ENCODE peak calls at places on chromosome 17, in seven cellular contexts. R is tibial artery, H is fibroblast of mammary gland, A is AG10803, W is fibroblast of lung, G is cardiac fibroblast, V is neural crest cell. B is an unnamed sample.

GRCh38 chr17:47816947-47817346 is 4.6 kb downstream of the OSBPL7 start:
- DNase-seq in R (no peak), H (no peak), A (no peak), W (no peak), G (no peak), V (no peak), B (no peak)

GRCh38 chr17:31739300-31739699 is 119.7 kb downstream of the COPRS start:
- DNase-seq in R (no peak), H (peak), A (peak), W (peak), G (peak), V (no peak), B (no peak)

GRCh38 chr17:81539961-81540675 is 11.9 kb downstream of the FSCN2 start:
- DNase-seq in R (no peak), H (no peak), A (no peak), W (no peak), G (no peak), V (no peak), B (no peak)

GRCh38 chr17:71224824-71225575 is 895.8 kb upstream of the SOX9 start:
- DNase-seq in R (no peak), H (no peak), A (no peak), W (peak), G (peak), V (no peak), B (no peak)

GRCh38 chr17:59607817-59608403 is 11.8 kb upstream of the CLTC start:
- DNase-seq in R (no peak), H (no peak), A (no peak), W (no peak), G (no peak), V (no peak), B (no peak)

GRCh38 chr17:43021739-43022512 is at the start of gene VAT1:
- DNase-seq in R (peak), H (peak), A (peak), W (peak), G (peak), V (peak), B (no peak)

GRCh38 chr17:82449136-82449882 is 1.2 kb downstream of the CYBC1 start:
- DNase-seq in R (no peak), H (no peak), A (no peak), W (no peak), G (no peak), V (no peak), B (no peak)

GRCh38 chr17:68886401-68886800 is 68.8 kb downstream of the ABCA8 start:
- DNase-seq in R (no peak), H (no peak), A (no peak), W (no peak), G (no peak), V (no peak), B (no peak)

GRCh38 chr17:81959362-81960129 is 1.4 kb downstream of the NOTUM start:
- DNase-seq in R (no peak), H (no peak), A (peak), W (peak), G (peak), V (peak), B (no peak)

GRCh38 chr17:62565817-62566216 is 61.7 kb upstream of the MRC2 start:
- DNase-seq in R (no peak), H (peak), A (peak), W (peak), G (peak), V (no peak), B (no peak)

GRCh38 chr17:41098476-41098875 is 534 bp upstream of the KRTAP4-8 start:
- DNase-seq in R (no peak), H (peak), A (peak), W (peak), G (no peak), V (no peak), B (peak)

GRCh38 chr17:55275894-55276804 is 11.4 kb downstream of the HLF start:
- DNase-seq in R (no peak), H (peak), A (no peak), W (no peak), G (no peak), V (no peak), B (no peak)

GRCh38 chr17:79658811-79659207 is 48.0 kb upstream of the RBFOX3 start:
- DNase-seq in R (no peak), H (peak), A (peak), W (peak), G (peak), V (peak), B (no peak)

GRCh38 chr17:41812176-41813038 is at the start of gene FKBP10:
- DNase-seq in R (peak), H (peak), A (peak), W (peak), G (peak), V (peak), B (peak)

GRCh38 chr17:47324224-47325020 is 667 bp downstream of the EFCAB13 start:
- DNase-seq in R (peak), H (peak), A (peak), W (peak), G (peak), V (no peak), B (no peak)

GRCh38 chr17:69729937-69730336 is 315.4 kb downstream of the MAP2K6 start:
- DNase-seq in R (no peak), H (peak), A (peak), W (peak), G (no peak), V (no peak), B (no peak)

GRCh38 chr17:29256116-29256515 is 9.5 kb downstream of the CRYBA1 start:
- DNase-seq in R (no peak), H (no peak), A (no peak), W (no peak), G (no peak), V (no peak), B (no peak)

GRCh38 chr17:43388198-43389021 is 10.4 kb upstream of the ARL4D start:
- DNase-seq in R (peak), H (peak), A (peak), W (peak), G (peak), V (peak), B (peak)

GRCh38 chr17:65823713-65824112 is 262.3 kb upstream of the AXIN2 start:
- DNase-seq in R (no peak), H (no peak), A (no peak), W (no peak), G (no peak), V (no peak), B (no peak)

GRCh38 chr17:27257031-27257357 is 36.9 kb upstream of the WSB1 start:
- DNase-seq in R (no peak), H (no peak), A (no peak), W (no peak), G (no peak), V (no peak), B (no peak)

GRCh38 chr17:27259356-27259755 is 34.6 kb upstream of the WSB1 start:
- DNase-seq in R (no peak), H (no peak), A (no peak), W (peak), G (no peak), V (no peak), B (no peak)

GRCh38 chr17:27256225-27257030 is 37.5 kb upstream of the WSB1 start:
- DNase-seq in R (no peak), H (peak), A (peak), W (peak), G (peak), V (no peak), B (peak)
- TF ChIP-seq CTCF in R (no peak), H (no peak), A (no peak), W (no peak), G (no peak), V (no peak), B (no peak)

GRCh38 chr17:17784599-17785264 is 52.1 kb downstream of the SREBF1 start:
- DNase-seq in R (no peak), H (no peak), A (no peak), W (no peak), G (no peak), V (no peak), B (no peak)
- TF ChIP-seq CTCF in R (no peak), H (no peak), A (peak), W (peak), G (no peak), V (peak), B (no peak)

GRCh38 chr17:64180089-64180488 is 50.1 kb upstream of the ERN1 start:
- DNase-seq in R (no peak), H (peak), A (peak), W (no peak), G (peak), V (no peak), B (no peak)
- TF ChIP-seq CTCF in R (no peak), H (peak), A (peak), W (no peak), G (peak), V (no peak), B (no peak)

DNA sequence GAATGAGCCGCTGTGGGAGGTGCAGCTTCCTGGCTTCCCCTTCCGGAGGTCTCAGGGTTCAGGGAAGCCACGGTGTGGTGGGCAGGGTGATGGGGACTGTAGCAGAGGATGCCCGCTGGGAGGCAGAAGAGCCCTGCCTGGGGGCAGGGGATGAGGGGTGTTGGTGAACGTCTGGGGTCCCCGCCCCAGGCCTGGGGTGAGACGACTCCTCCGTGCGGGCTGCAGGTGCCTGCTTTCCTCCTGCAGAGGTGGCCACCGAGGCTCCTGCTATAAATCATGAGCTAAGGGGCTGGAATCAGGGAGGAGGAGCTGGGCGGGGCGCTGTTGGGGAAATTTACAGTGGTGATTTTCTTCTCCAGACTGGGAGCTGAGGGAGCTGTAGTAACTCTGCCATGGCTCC is 167.0 kb downstream of the MRM1 start:
- DNase-seq in R (no peak), H (no peak), A (no peak), W (no peak), G (no peak), V (no peak), B (no peak)
- TF ChIP-seq CTCF in R (no peak), H (no peak), A (no peak), W (no peak), G (no peak), V (no peak), B (no peak)

DNA sequence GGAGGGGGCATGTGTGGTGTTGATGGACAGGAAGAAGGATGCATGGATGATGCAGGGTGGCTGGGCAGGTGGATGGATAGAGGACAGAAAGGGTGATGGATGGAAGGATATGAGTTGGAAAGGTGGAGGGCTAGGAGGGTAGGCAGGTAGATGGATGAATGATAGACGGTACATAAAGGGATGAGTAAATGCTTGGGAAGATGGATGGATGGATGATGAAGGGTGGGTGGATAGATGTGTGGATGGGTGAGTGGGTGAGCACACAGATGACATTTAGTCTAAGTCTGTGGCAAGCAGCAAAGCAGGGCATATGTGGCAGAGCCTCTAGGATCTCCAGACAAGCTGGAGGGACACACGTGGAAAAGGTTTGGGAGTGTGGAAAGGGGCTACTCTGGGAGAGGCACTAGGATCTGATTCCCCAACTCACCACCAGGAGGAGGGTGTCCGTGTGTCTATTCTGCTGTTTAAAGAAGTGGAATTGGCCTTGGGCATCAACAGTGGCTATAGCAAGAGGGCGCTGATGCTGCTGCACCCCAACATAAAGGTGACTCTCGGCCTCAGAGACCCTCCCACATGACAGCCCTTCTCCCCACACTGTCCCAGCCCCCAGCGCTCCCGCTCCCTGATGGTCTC is 8.2 kb downstream of the PLD2 start:
- DNase-seq in R (no peak), H (no peak), A (no peak), W (no peak), G (no peak), V (no peak), B (no peak)
- TF ChIP-seq CTCF in R (no peak), H (no peak), A (peak), W (peak), G (peak), V (peak), B (no peak)

GRCh38 chr17:2412561-2413021 is 11.7 kb upstream of the MNT start:
- DNase-seq in R (peak), H (no peak), A (peak), W (no peak), G (peak), V (no peak), B (no peak)
- TF ChIP-seq CTCF in R (no peak), H (no peak), A (peak), W (no peak), G (no peak), V (no peak), B (peak)

GRCh38 chr17:76453431-76453743 is 435 bp upstream of the UBE2O start:
- DNase-seq in R (no peak), H (no peak), A (no peak), W (no peak), G (no peak), V (no peak), B (no peak)

GRCh38 chr17:76449126-76449525 is 3.8 kb downstream of the UBE2O start:
- DNase-seq in R (no peak), H (peak), A (no peak), W (peak), G (no peak), V (no peak), B (no peak)

GRCh38 chr17:76451480-76451879 is 1.5 kb downstream of the UBE2O start:
- DNase-seq in R (no peak), H (no peak), A (no peak), W (no peak), G (no peak), V (no peak), B (no peak)

GRCh38 chr17:76452102-76452645 is 778 bp downstream of the UBE2O start:
- DNase-seq in R (no peak), H (no peak), A (no peak), W (no peak), G (no peak), V (peak), B (no peak)

DNA sequence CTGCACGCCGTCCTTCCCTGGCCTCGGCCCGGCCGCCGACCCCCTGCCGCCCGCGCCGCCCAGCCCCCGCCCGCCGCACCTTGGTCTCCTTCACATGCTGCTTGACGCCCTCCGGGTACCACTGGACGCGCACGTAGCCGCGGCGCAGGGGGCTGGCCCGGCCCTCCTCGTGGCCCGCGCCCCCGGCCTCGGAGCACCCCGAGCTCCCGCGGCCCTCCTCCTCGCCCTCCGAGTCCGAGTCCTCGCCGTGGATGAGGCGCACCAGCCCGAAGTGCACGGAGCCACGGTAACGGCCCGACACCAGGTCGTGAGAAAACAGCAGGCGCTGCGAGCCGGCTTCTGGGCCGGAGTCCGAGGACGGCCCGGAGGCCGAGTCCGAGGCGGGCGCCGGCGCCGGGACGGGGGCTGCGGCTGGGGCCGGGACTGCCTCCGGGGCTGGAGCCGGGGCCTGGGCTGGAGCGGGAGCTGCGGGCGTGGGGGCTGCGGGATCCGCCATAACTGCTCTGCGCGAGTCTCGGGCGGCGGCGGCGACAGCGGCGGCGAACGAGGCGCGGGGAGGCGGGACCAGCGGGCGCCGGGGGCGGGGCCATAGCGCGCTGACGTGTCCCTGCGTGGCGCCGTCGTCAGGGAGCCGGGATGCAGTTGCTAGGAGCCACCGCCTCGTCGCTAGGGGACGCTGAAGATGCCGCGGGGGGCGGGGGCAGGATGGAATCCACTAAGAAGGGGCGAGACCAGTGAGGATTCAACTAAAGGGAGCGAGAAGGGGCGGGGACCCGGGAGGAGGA is at the start of gene UBE2O:
- DNase-seq in R (peak), H (peak), A (peak), W (peak), G (peak), V (peak), B (no peak)
- TF ChIP-seq CTCF in R (peak), H (peak), A (peak), W (peak), G (peak), V (peak), B (peak)

DNA sequence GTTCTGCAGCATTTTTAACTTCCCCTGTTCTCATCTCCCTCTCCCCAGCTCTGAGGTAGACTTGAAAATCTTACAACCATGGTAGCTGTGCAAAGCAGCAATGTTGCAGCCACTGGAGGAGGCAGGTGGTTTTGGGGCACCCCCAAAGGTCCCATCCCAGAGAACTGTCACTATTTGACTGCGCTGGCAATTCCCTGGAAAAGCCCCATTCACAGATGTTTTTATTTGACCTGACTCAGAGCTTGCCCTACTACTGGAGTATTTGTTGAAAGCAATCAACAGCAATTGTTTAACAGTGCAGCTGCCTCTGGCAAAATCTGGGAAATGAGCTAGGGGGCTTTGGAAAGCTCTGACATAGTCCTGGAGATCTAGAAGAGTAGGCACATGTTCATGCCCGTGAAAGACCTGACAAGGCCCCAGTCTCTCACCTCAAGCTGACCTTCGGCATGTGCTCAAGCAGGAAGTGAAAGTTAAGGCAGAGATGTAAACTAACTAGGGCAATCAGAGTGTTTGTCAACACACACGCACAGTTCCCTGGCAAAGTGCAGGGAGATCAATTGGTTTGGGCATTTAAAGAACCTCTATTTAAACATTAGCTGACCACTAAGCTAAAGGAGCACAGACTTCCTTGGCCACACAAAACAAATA is 19.7 kb upstream of the PIK3R5 start:
- DNase-seq in R (no peak), H (no peak), A (no peak), W (no peak), G (no peak), V (no peak), B (no peak)
- TF ChIP-seq CTCF in R (no peak), H (no peak), A (no peak), W (no peak), G (no peak), V (no peak), B (no peak)

DNA sequence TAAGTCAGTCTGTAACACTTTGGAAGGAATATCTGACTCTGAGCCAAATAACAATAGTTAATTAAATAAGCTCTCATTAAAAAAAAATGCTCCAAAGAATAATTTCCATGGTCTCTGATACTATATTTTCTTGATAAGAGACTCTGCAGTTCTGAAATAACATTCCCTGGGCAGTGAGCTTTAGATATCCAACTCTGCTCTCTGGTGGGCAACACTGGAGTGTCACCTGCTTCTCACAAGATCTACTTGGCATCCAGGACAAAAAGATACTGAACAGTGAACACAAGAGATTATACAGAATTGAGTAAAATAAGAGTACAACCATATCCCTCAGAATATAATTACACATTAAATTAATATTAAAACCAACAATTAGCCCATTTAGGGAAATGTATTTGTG is 13.7 kb downstream of the BLMH start:
- DNase-seq in R (no peak), H (peak), A (peak), W (peak), G (peak), V (no peak), B (peak)
- TF ChIP-seq CTCF in R (peak), H (peak), A (peak), W (peak), G (peak), V (peak), B (peak)

B was measured in AG09319.